ENCODE peak calls at places on chromosomes 7 and 10, in seven cellular contexts. One of them, this sample, is unnamed.

GRCh38 chr10:97686301-97686961 is 610 bp downstream of the AVPI1 start:
- DNase-seq in AG04449: no peak
- DNase-seq in GM20000: no peak
- DNase-seq in upper lobe of right lung: no peak
- DNase-seq in SW480: no peak
- DNase-seq in mammary epithelial cell: no peak
- DNase-seq in sciatic nerve: no peak
- DNase-seq in this sample: no peak

GRCh38 chr7:13433946-13434345 is 555.5 kb downstream of the ETV1 start:
- DNase-seq in mammary epithelial cell: no peak
- DNase-seq in AG04449: no peak
- DNase-seq in GM20000: no peak
- DNase-seq in sciatic nerve: no peak
- DNase-seq in upper lobe of right lung: no peak
- DNase-seq in SW480: no peak
- DNase-seq in this sample: no peak

GRCh38 chr10:124708246-124708779 is 35.9 kb downstream of the FAM53B start:
- DNase-seq in sciatic nerve: no peak
- DNase-seq in SW480: no peak
- DNase-seq in upper lobe of right lung: no peak
- DNase-seq in AG04449: no peak
- DNase-seq in mammary epithelial cell: no peak
- DNase-seq in GM20000: no peak
- DNase-seq in this sample: no peak

GRCh38 chr7:82098410-82098809 is 328.6 kb upstream of the HGF start:
- DNase-seq in SW480: no peak
- DNase-seq in GM20000: no peak
- DNase-seq in sciatic nerve: no peak
- DNase-seq in AG04449: no peak
- DNase-seq in mammary epithelial cell: no peak
- DNase-seq in upper lobe of right lung: no peak
- DNase-seq in this sample: no peak

GRCh38 chr7:98730331-98730730 is 113.2 kb downstream of the NPTX2 start:
- DNase-seq in GM20000: no peak
- DNase-seq in upper lobe of right lung: no peak
- DNase-seq in AG04449: no peak
- DNase-seq in sciatic nerve: no peak
- DNase-seq in mammary epithelial cell: no peak
- DNase-seq in SW480: no peak
- DNase-seq in this sample: no peak

GRCh38 chr7:106421181-106421762 is 136.5 kb upstream of the NAMPT start:
- DNase-seq in AG04449: peak
- DNase-seq in upper lobe of right lung: peak
- DNase-seq in GM20000: no peak
- DNase-seq in mammary epithelial cell: peak
- DNase-seq in sciatic nerve: peak
- DNase-seq in SW480: no peak
- DNase-seq in this sample: no peak

GRCh38 chr10:90047243-90047729 is 345.9 kb downstream of the KIF20B start:
- DNase-seq in sciatic nerve: no peak
- DNase-seq in AG04449: no peak
- DNase-seq in GM20000: peak
- DNase-seq in upper lobe of right lung: no peak
- DNase-seq in SW480: no peak
- DNase-seq in mammary epithelial cell: no peak
- DNase-seq in this sample: no peak

GRCh38 chr10:78207216-78207615 is 173.6 kb downstream of the RPS24 start:
- DNase-seq in upper lobe of right lung: no peak
- DNase-seq in GM20000: no peak
- DNase-seq in mammary epithelial cell: no peak
- DNase-seq in sciatic nerve: no peak
- DNase-seq in AG04449: no peak
- DNase-seq in SW480: no peak
- DNase-seq in this sample: no peak

GRCh38 chr10:45058580-45058979 is 57.9 kb downstream of the ZNF22 start:
- DNase-seq in mammary epithelial cell: peak
- DNase-seq in AG04449: no peak
- DNase-seq in sciatic nerve: no peak
- DNase-seq in SW480: no peak
- DNase-seq in upper lobe of right lung: no peak
- DNase-seq in GM20000: no peak
- DNase-seq in this sample: no peak

GRCh38 chr7:22663319-22663718 is 63.7 kb upstream of the IL6 start:
- DNase-seq in GM20000: peak
- DNase-seq in mammary epithelial cell: no peak
- DNase-seq in AG04449: no peak
- DNase-seq in upper lobe of right lung: no peak
- DNase-seq in sciatic nerve: no peak
- DNase-seq in SW480: no peak
- DNase-seq in this sample: no peak

GRCh38 chr7:156943091-156944041 is 6.1 kb upstream of the NOM1 start:
- DNase-seq in upper lobe of right lung: no peak
- DNase-seq in AG04449: no peak
- DNase-seq in GM20000: no peak
- DNase-seq in mammary epithelial cell: peak
- DNase-seq in sciatic nerve: no peak
- DNase-seq in SW480: peak
- DNase-seq in this sample: no peak

GRCh38 chr10:71476249-71477011 is 79.7 kb downstream of the CDH23 start:
- DNase-seq in mammary epithelial cell: no peak
- DNase-seq in SW480: no peak
- DNase-seq in AG04449: no peak
- DNase-seq in sciatic nerve: peak
- DNase-seq in GM20000: no peak
- DNase-seq in upper lobe of right lung: no peak
- DNase-seq in this sample: no peak

This sample was measured in hypothalamus.